ENCODE peak calls at places on chromosomes 6 and 20, in eight cellular contexts. T, G, N, F, P, L, V and R are unnamed samples.

GRCh38 chr20:24918579-24919566 is 30.2 kb upstream of the CST7 start:
- DNase-seq in T (no peak), G (no peak), N (peak; percentile 57), F (no peak), P (no peak), L (no peak), V (no peak), R (no peak)

GRCh38 chr6:96237656-96238347 is 222.0 kb downstream of the FUT9 start:
- DNase-seq in T (no peak), G (no peak), N (no peak), F (no peak), P (no peak), L (no peak), V (no peak), R (no peak)

GRCh38 chr20:53949319-53949839 is 121.0 kb downstream of the BCAS1 start:
- DNase-seq in T (peak; percentile 95), G (peak; percentile 90), N (peak; percentile 69), F (no peak), P (peak; percentile 74), L (peak; percentile 85), V (peak; percentile 76), R (peak; percentile 90)

GRCh38 chr6:20487669-20488375 is 46.4 kb upstream of the CDKAL1 start:
- DNase-seq in T (no peak), G (no peak), N (no peak), F (no peak), P (no peak), L (no peak), V (no peak), R (no peak)

GRCh38 chr6:136784271-136784664 is 8.0 kb downstream of the MAP3K5 start:
- DNase-seq in T (no peak), G (no peak), N (no peak), F (no peak), P (no peak), L (no peak), V (no peak), R (no peak)

GRCh38 chr20:4563031-4563430 is 158.7 kb upstream of the PRND start:
- DNase-seq in T (no peak), G (no peak), N (no peak), F (no peak), P (no peak), L (no peak), V (no peak), R (no peak)

GRCh38 chr6:19812512-19813119 is 24.6 kb upstream of the ID4 start:
- DNase-seq in T (peak; percentile 10), G (no peak), N (no peak), F (no peak), P (no peak), L (peak; percentile 51), V (peak; percentile 19), R (no peak)

GRCh38 chr20:19115581-19115980 is 96.9 kb upstream of the SLC24A3 start:
- DNase-seq in T (no peak), G (no peak), N (no peak), F (no peak), P (no peak), L (no peak), V (no peak), R (no peak)

GRCh38 chr20:17759449-17759848 is 59.7 kb downstream of the BANF2 start:
- DNase-seq in T (no peak), G (no peak), N (no peak), F (no peak), P (no peak), L (no peak), V (no peak), R (no peak)

GRCh38 chr20:4947817-4948559 is 53.3 kb downstream of the SLC23A2 start:
- DNase-seq in T (no peak), G (no peak), N (no peak), F (no peak), P (no peak), L (peak; percentile 37), V (no peak), R (no peak)

GRCh38 chr6:24719125-24719931 is at the start of gene C6orf62:
- DNase-seq in T (peak; percentile 8), G (peak; percentile 84), N (no peak), F (peak; percentile 81), P (peak; percentile 35), L (peak; percentile 58), V (peak; percentile 53), R (peak; percentile 34)

GRCh38 chr6:7088076-7088742 is 19.6 kb upstream of the RREB1 start:
- DNase-seq in T (no peak), G (no peak), N (no peak), F (no peak), P (no peak), L (no peak), V (no peak), R (no peak)
- TF ChIP-seq CTCF in T (no peak), G (no peak), N (no peak), F (no peak), P (no peak), L (no peak), V (no peak), R (no peak)

GRCh38 chr6:15629487-15629886 is 33.3 kb downstream of the DTNBP1 start:
- DNase-seq in T (no peak), G (no peak), N (no peak), F (no peak), P (no peak), L (no peak), V (no peak), R (no peak)
- TF ChIP-seq CTCF in T (no peak), G (no peak), N (no peak), F (no peak), P (no peak), L (no peak), V (no peak), R (no peak)

DNA sequence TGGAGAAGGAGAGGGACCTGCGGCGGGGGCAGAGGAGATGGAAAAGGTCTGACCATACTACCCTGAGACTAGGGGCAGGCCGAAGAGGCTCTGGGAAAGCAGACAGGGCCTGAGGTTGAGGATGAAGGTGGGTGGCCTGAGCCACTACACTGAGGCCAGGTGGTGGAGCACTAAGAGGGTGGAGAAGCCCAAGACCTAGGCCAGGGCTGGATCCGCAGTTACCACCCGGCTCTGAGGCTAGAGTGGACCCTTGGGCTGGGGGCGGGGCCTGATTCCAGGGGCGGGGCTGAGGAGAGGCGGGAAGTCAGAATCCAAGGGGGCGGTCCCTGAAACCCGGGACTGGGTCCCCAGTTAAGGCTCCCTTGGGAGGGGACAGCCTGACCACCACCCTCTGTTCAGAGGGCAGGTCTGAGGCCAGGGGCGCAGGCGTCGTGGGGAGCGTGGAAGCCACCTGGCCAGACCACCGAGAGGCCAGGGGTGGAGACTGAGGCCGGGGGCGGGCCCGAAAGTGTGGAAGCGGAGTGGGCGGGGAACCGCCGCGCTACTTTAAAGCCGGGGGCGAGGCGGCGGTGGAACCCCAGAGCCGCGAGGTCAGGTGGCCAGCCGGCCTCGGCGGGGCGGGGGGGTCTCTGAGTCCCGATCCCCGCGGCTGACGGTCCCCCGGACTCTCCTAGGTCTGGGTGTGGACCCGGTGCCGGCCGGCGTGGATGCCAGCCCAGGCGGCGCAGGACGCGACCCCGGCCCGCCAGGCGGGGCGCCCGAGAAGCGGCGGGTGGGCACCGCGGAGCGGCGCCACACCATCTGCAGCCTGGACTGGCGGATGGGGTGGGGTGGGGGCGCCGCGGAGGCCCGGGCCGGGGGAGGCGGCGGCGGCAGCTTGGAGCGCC is 8.3 kb downstream of the CCM2L start:
- DNase-seq in T (no peak), G (peak; percentile 86), N (peak; percentile 86), F (peak; percentile 90), P (peak; percentile 24), L (no peak), V (peak; percentile 61), R (peak; percentile 91)
- TF ChIP-seq CTCF in T (no peak), G (no peak), N (no peak), F (no peak), P (peak; percentile 11), L (no peak), V (no peak), R (no peak)

GRCh38 chr20:40922865-40923264 is 105.8 kb upstream of the TOP1 start:
- DNase-seq in T (no peak), G (no peak), N (no peak), F (no peak), P (no peak), L (no peak), V (no peak), R (no peak)
- TF ChIP-seq CTCF in T (no peak), G (no peak), N (no peak), F (no peak), P (no peak), L (no peak), V (no peak), R (no peak)

DNA sequence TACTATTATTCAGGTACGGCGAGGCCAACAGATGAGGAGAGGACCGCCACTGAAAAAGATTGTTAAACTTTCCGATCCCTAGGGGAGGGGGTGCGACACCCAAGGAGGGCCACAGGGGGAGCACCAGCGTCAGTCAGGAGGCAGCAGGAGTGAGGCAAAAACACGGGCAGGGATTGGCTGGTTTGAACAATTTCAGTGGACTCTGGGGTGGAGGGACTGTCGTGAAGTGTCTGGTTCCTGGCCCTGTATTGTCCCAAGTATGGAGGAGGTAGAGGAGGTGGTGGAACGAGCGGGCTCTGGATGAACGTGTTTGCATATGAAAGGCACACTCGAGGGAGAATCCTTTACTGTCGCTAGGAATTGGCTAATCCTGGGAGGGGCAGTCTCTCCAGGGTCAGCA is 32.5 kb upstream of the MCUR1 start:
- DNase-seq in T (no peak), G (no peak), N (no peak), F (peak; percentile 20), P (no peak), L (no peak), V (no peak), R (no peak)
- TF ChIP-seq CTCF in T (peak; percentile 47), G (no peak), N (no peak), F (no peak), P (no peak), L (no peak), V (no peak), R (no peak)

GRCh38 chr6:34416877-34417371 is 8.9 kb downstream of the RPS10 start:
- DNase-seq in T (no peak), G (no peak), N (no peak), F (no peak), P (no peak), L (peak; percentile 10), V (no peak), R (no peak)

GRCh38 chr6:34414999-34415858 is 10.6 kb downstream of the RPS10 start:
- DNase-seq in T (peak; percentile 55), G (no peak), N (no peak), F (no peak), P (peak; percentile 9), L (peak; percentile 68), V (peak; percentile 36), R (peak; percentile 41)

GRCh38 chr6:34412643-34413214 is 13.1 kb downstream of the RPS10 start:
- DNase-seq in T (no peak), G (no peak), N (no peak), F (no peak), P (no peak), L (peak; percentile 66), V (no peak), R (no peak)

GRCh38 chr6:34412054-34412453 is 13.8 kb downstream of the RPS10 start:
- DNase-seq in T (no peak), G (no peak), N (no peak), F (no peak), P (no peak), L (peak; percentile 28), V (no peak), R (no peak)
- TF ChIP-seq CTCF in T (no peak), G (no peak), N (no peak), F (no peak), P (no peak), L (no peak), V (no peak), R (no peak)

DNA sequence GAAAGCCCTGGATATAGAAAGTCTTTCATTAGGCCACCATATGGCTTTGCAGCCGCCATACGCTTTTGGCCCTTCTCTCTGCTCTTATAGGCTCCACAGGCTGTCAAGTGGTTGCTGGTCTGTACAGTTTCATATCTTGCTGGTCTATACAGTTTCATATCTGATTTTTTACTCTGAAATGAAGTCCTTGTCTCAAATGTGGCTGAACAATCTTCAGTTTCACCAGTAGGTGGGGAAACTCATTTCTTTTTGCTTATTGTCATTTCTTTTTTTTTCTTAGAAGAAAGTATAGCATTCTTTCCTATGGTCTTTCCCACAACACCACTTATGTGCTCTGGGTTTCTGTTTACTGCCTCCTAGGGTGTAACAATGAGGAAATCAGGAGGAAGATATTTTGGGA is 771.4 kb upstream of the MMS22L start:
- DNase-seq in T (no peak), G (no peak), N (no peak), F (no peak), P (no peak), L (no peak), V (peak; percentile 53), R (no peak)
- TF ChIP-seq CTCF in T (peak; percentile 29), G (no peak), N (peak; percentile 7), F (no peak), P (no peak), L (no peak), V (peak; percentile 36), R (no peak)